ENCODE peak calls at places on chromosomes 3 and 15, in seven cellular contexts. One of them, this sample, is unnamed.

GRCh38 chr3:56724580-56725142 is 41.6 kb upstream of the TASOR start:
- DNase-seq in heart left ventricle: no peak
- DNase-seq in esophagus squamous epithelium: no peak
- DNase-seq in GM12892: no peak
- DNase-seq in lower leg skin: no peak
- DNase-seq in H54: no peak
- DNase-seq in uterus: no peak
- DNase-seq in this sample: no peak

GRCh38 chr3:150078983-150079739 is 108.5 kb upstream of the PFN2 start:
- DNase-seq in heart left ventricle: no peak
- DNase-seq in esophagus squamous epithelium: no peak
- DNase-seq in GM12892: no peak
- DNase-seq in lower leg skin: no peak
- DNase-seq in H54: peak
- DNase-seq in uterus: peak
- DNase-seq in this sample: no peak

GRCh38 chr3:2603734-2604297 is 505.1 kb downstream of the CNTN4 start:
- DNase-seq in heart left ventricle: no peak
- DNase-seq in esophagus squamous epithelium: no peak
- DNase-seq in GM12892: no peak
- DNase-seq in lower leg skin: no peak
- DNase-seq in H54: no peak
- DNase-seq in uterus: no peak
- DNase-seq in this sample: no peak

GRCh38 chr3:55128201-55128870 is 200.5 kb upstream of the LRTM1 start:
- DNase-seq in heart left ventricle: no peak
- DNase-seq in esophagus squamous epithelium: no peak
- DNase-seq in GM12892: no peak
- DNase-seq in lower leg skin: no peak
- DNase-seq in H54: no peak
- DNase-seq in uterus: peak
- DNase-seq in this sample: no peak

GRCh38 chr3:25783661-25784512 is 644 bp upstream of the NGLY1 start:
- DNase-seq in heart left ventricle: peak
- DNase-seq in esophagus squamous epithelium: peak
- DNase-seq in GM12892: no peak
- DNase-seq in lower leg skin: peak
- DNase-seq in H54: peak
- DNase-seq in uterus: peak
- DNase-seq in this sample: peak

GRCh38 chr3:63872135-63872924 is 8.7 kb downstream of the ATXN7 start:
- DNase-seq in heart left ventricle: no peak
- DNase-seq in esophagus squamous epithelium: no peak
- DNase-seq in GM12892: no peak
- DNase-seq in lower leg skin: no peak
- DNase-seq in H54: no peak
- DNase-seq in uterus: no peak
- DNase-seq in this sample: no peak

GRCh38 chr3:98985406-98985805 is 83.9 kb upstream of the DCBLD2 start:
- DNase-seq in heart left ventricle: no peak
- DNase-seq in esophagus squamous epithelium: no peak
- DNase-seq in GM12892: no peak
- DNase-seq in lower leg skin: no peak
- DNase-seq in H54: no peak
- DNase-seq in uterus: no peak
- DNase-seq in this sample: no peak

GRCh38 chr15:29136815-29137214 is 132.8 kb downstream of the NSMCE3 start:
- DNase-seq in heart left ventricle: no peak
- DNase-seq in esophagus squamous epithelium: no peak
- DNase-seq in GM12892: no peak
- DNase-seq in lower leg skin: no peak
- DNase-seq in H54: no peak
- DNase-seq in uterus: no peak
- DNase-seq in this sample: no peak

GRCh38 chr15:60798821-60799220 is 319.9 kb upstream of the ICE2 start:
- DNase-seq in heart left ventricle: no peak
- DNase-seq in esophagus squamous epithelium: no peak
- DNase-seq in GM12892: no peak
- DNase-seq in lower leg skin: no peak
- DNase-seq in H54: no peak
- DNase-seq in uterus: no peak
- DNase-seq in this sample: no peak

GRCh38 chr3:179149951-179150350 is 1.8 kb downstream of the PIK3CA start:
- DNase-seq in heart left ventricle: no peak
- DNase-seq in esophagus squamous epithelium: no peak
- DNase-seq in GM12892: no peak
- DNase-seq in lower leg skin: no peak
- DNase-seq in H54: no peak
- DNase-seq in uterus: no peak
- DNase-seq in this sample: peak

GRCh38 chr3:179147571-179148445 is at the start of gene PIK3CA:
- DNase-seq in heart left ventricle: peak
- DNase-seq in esophagus squamous epithelium: peak
- DNase-seq in GM12892: peak
- DNase-seq in lower leg skin: peak
- DNase-seq in H54: peak
- DNase-seq in uterus: peak
- DNase-seq in this sample: peak

GRCh38 chr3:179149239-179149887 is 1.2 kb downstream of the PIK3CA start:
- DNase-seq in heart left ventricle: no peak
- DNase-seq in esophagus squamous epithelium: no peak
- DNase-seq in GM12892: no peak
- DNase-seq in lower leg skin: no peak
- DNase-seq in H54: no peak
- DNase-seq in uterus: peak
- DNase-seq in this sample: peak

GRCh38 chr3:179146911-179147570 is 1.1 kb upstream of the PIK3CA start:
- DNase-seq in heart left ventricle: peak
- DNase-seq in esophagus squamous epithelium: no peak
- DNase-seq in GM12892: no peak
- DNase-seq in lower leg skin: no peak
- DNase-seq in H54: peak
- DNase-seq in uterus: peak
- DNase-seq in this sample: peak

DNA sequence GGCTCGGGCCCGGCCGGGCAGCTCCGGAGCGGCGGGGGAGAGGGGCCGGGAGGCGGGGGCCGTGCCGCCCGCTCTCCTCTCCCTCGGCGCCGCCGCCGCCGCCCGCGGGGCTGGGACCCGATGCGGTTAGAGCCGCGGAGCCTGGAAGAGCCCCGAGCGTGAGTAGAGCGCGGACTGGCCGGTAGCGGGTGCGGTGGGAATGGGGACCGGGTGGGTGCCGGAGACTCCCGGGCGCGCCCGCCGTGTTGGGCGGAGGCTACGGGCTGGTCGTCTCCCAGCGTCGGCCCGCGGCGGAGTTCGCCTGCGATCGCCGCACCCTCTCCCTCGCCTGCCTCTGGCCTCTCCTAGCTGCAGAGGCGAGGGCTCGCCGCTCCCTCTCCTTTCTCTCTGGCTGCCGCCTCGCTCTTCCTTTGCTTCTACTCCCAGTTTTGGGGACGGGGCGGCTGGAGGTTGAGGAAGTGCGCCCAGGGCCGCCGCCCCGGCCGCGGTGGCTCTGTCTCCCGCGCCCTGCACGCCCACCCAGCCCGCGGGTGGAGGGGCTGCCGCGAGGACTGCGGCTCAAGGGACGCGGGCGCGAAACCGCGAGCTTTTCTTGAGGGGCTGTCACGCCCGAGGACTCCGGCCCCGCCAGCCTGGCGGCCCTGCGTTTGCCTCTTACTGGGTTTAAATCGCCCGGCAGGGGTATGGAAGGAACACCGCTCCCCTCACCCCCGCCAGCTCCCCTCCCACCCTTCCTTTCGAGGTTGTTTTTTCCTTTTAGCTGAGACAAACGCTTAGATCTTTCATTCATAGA is 485 bp downstream of the PIK3CA start:
- DNase-seq in heart left ventricle: peak
- DNase-seq in esophagus squamous epithelium: no peak
- DNase-seq in GM12892: peak
- DNase-seq in lower leg skin: peak
- DNase-seq in H54: peak
- DNase-seq in uterus: peak
- DNase-seq in this sample: peak
- TF ChIP-seq POLR2A in heart left ventricle: peak
- TF ChIP-seq POLR2A in esophagus squamous epithelium: no peak
- TF ChIP-seq POLR2A in GM12892: peak
- TF ChIP-seq POLR2A in lower leg skin: no peak
- TF ChIP-seq POLR2A in H54: peak
- TF ChIP-seq POLR2A in uterus: no peak
- TF ChIP-seq POLR2A in this sample: peak

GRCh38 chr3:146159616-146160232 is 1.3 kb downstream of the PLOD2 start:
- DNase-seq in heart left ventricle: no peak
- DNase-seq in esophagus squamous epithelium: no peak
- DNase-seq in GM12892: no peak
- DNase-seq in lower leg skin: no peak
- DNase-seq in H54: no peak
- DNase-seq in uterus: no peak
- DNase-seq in this sample: no peak

GRCh38 chr3:146159037-146159436 is 1.9 kb downstream of the PLOD2 start:
- DNase-seq in heart left ventricle: no peak
- DNase-seq in esophagus squamous epithelium: no peak
- DNase-seq in GM12892: no peak
- DNase-seq in lower leg skin: no peak
- DNase-seq in H54: no peak
- DNase-seq in uterus: no peak
- DNase-seq in this sample: no peak

GRCh38 chr3:146161725-146162047 is 702 bp upstream of the PLOD2 start:
- DNase-seq in heart left ventricle: peak
- DNase-seq in esophagus squamous epithelium: no peak
- DNase-seq in GM12892: no peak
- DNase-seq in lower leg skin: peak
- DNase-seq in H54: peak
- DNase-seq in uterus: peak
- DNase-seq in this sample: no peak

GRCh38 chr3:146160964-146161724 is at the start of gene PLOD2:
- DNase-seq in heart left ventricle: peak
- DNase-seq in esophagus squamous epithelium: no peak
- DNase-seq in GM12892: peak
- DNase-seq in lower leg skin: peak
- DNase-seq in H54: peak
- DNase-seq in uterus: peak
- DNase-seq in this sample: peak

DNA sequence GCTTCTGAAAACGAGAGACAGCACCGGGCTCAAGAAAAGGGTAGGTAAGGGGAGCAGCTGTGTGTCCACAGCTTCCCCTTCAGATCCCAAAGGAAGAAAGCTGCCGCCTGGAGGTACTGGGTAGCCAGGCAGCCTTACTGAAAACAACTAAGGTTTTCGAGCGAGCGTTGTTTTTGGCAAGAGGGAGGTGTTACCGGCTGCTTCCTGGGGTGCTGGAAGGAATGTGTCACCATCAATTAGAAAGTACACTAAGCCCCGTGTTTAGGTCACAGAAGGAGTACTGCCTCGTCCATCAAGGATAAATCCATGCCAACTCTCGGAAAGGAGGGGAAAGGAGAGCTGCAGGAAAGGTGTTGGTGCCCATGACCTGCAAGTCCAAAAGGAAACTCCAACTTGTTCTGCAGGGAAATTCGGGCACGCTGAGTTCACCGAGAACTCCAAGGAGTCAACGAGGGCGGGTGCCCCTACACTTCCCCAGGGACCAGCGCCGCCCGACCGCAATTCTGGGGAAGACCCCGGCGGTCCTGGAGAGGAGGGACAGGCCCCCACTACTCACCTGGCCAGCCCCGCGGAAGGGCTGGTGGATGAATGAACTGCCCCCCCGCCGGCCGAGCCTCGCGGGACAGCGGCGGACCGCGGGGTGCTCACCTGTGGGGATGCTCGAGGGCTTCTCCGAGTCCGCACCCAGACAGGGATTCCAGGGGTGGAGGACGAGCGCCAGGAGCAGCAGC is 586 bp downstream of the PLOD2 start:
- DNase-seq in heart left ventricle: peak
- DNase-seq in esophagus squamous epithelium: no peak
- DNase-seq in GM12892: no peak
- DNase-seq in lower leg skin: peak
- DNase-seq in H54: peak
- DNase-seq in uterus: peak
- DNase-seq in this sample: peak
- TF ChIP-seq POLR2A in heart left ventricle: peak
- TF ChIP-seq POLR2A in esophagus squamous epithelium: no peak
- TF ChIP-seq POLR2A in GM12892: no peak
- TF ChIP-seq POLR2A in lower leg skin: no peak
- TF ChIP-seq POLR2A in H54: no peak
- TF ChIP-seq POLR2A in uterus: no peak
- TF ChIP-seq POLR2A in this sample: no peak

GRCh38 chr15:52263563-52263962 is 32.0 kb downstream of the MYO5C start:
- DNase-seq in heart left ventricle: no peak
- DNase-seq in esophagus squamous epithelium: no peak
- DNase-seq in GM12892: no peak
- DNase-seq in lower leg skin: no peak
- DNase-seq in H54: no peak
- DNase-seq in uterus: no peak
- DNase-seq in this sample: no peak

GRCh38 chr15:52259503-52259902 is 36.1 kb downstream of the MYO5C start:
- DNase-seq in heart left ventricle: no peak
- DNase-seq in esophagus squamous epithelium: no peak
- DNase-seq in GM12892: no peak
- DNase-seq in lower leg skin: no peak
- DNase-seq in H54: no peak
- DNase-seq in uterus: no peak
- DNase-seq in this sample: no peak

GRCh38 chr15:52262364-52262763 is 33.2 kb downstream of the MYO5C start:
- DNase-seq in heart left ventricle: no peak
- DNase-seq in esophagus squamous epithelium: no peak
- DNase-seq in GM12892: no peak
- DNase-seq in lower leg skin: no peak
- DNase-seq in H54: no peak
- DNase-seq in uterus: no peak
- DNase-seq in this sample: no peak

GRCh38 chr15:52261026-52261425 is 34.6 kb downstream of the MYO5C start:
- DNase-seq in heart left ventricle: no peak
- DNase-seq in esophagus squamous epithelium: no peak
- DNase-seq in GM12892: no peak
- DNase-seq in lower leg skin: no peak
- DNase-seq in H54: no peak
- DNase-seq in uterus: no peak
- DNase-seq in this sample: no peak

GRCh38 chr15:52261498-52262242 is 33.9 kb downstream of the MYO5C start:
- DNase-seq in heart left ventricle: peak
- DNase-seq in esophagus squamous epithelium: no peak
- DNase-seq in GM12892: peak
- DNase-seq in lower leg skin: peak
- DNase-seq in H54: peak
- DNase-seq in uterus: peak
- DNase-seq in this sample: no peak
- TF ChIP-seq POLR2A in heart left ventricle: no peak
- TF ChIP-seq POLR2A in esophagus squamous epithelium: no peak
- TF ChIP-seq POLR2A in GM12892: peak
- TF ChIP-seq POLR2A in lower leg skin: no peak
- TF ChIP-seq POLR2A in H54: no peak
- TF ChIP-seq POLR2A in uterus: peak
- TF ChIP-seq POLR2A in this sample: no peak

DNA sequence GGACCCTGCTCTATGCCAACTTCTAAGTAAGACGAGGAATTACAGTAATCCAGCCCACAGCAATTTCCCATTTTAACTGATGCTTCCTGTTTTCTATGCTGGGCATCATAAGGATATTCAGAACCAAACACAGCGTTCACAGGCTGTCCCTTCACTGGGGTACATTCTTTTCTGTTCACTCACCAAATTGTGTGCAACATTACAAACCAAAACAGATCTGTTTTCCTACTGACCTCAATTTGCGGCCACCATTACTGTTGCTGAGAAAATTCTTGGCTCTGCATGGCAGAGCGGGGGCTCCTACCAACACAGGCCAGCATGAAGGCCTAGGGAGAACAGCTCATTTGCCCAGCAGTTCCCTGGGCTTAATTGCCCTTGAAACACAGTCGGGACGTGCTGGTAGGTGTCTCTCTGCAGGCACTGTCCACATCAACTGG is 76.5 kb downstream of the MYO1E start:
- DNase-seq in heart left ventricle: no peak
- DNase-seq in esophagus squamous epithelium: no peak
- DNase-seq in GM12892: no peak
- DNase-seq in lower leg skin: peak
- DNase-seq in H54: no peak
- DNase-seq in uterus: no peak
- DNase-seq in this sample: no peak
- TF ChIP-seq POLR2A in heart left ventricle: no peak
- TF ChIP-seq POLR2A in esophagus squamous epithelium: no peak
- TF ChIP-seq POLR2A in GM12892: no peak
- TF ChIP-seq POLR2A in lower leg skin: no peak
- TF ChIP-seq POLR2A in H54: no peak
- TF ChIP-seq POLR2A in uterus: no peak
- TF ChIP-seq POLR2A in this sample: no peak